ENCODE peak calls at places on chromosomes 1 and 21, in six cellular contexts. A is H9, S is IMR-90, Z is mesenchymal stem cell, O is trophoblast cell, G is mesendoderm. M is an unnamed sample.

GRCh38 chr1:165543651-165544452 is at the start of gene LRRC52:
- DNase-seq in Z (no peak), O (no peak), S (no peak), G (peak), A (peak), M (no peak)

GRCh38 chr1:245288796-245289195 is 134.0 kb downstream of the KIF26B start:
- DNase-seq in G (no peak), O (no peak), A (no peak), S (peak), Z (no peak), M (no peak)

GRCh38 chr1:204600968-204601367 is 84.6 kb downstream of the LRRN2 start:
- DNase-seq in Z (no peak), O (no peak), G (no peak), A (peak), S (no peak), M (no peak)

GRCh38 chr21:41713495-41714281 is 53.2 kb downstream of the RIPK4 start:
- DNase-seq in G (no peak), Z (no peak), O (no peak), A (no peak), S (no peak), M (no peak)

GRCh38 chr1:230127105-230128054 is 60.3 kb downstream of the GALNT2 start:
- DNase-seq in G (peak), S (no peak), O (no peak), A (no peak), Z (no peak), M (no peak)

GRCh38 chr1:158019177-158019868 is 25.9 kb downstream of the KIRREL1 start:
- DNase-seq in O (peak), A (peak), G (peak), S (peak), Z (peak), M (peak)

GRCh38 chr1:247386695-247387094 is 29.3 kb upstream of the NLRP3 start:
- DNase-seq in O (no peak), S (peak), Z (peak), G (no peak), A (no peak), M (no peak)

GRCh38 chr1:100657876-100658715 is 61.4 kb upstream of the VCAM1 start:
- DNase-seq in G (no peak), O (no peak), S (peak), A (no peak), Z (peak), M (no peak)

GRCh38 chr1:91750398-91750996 is 135.5 kb downstream of the TGFBR3 start:
- DNase-seq in G (no peak), S (no peak), A (no peak), O (no peak), Z (peak), M (no peak)

DNA sequence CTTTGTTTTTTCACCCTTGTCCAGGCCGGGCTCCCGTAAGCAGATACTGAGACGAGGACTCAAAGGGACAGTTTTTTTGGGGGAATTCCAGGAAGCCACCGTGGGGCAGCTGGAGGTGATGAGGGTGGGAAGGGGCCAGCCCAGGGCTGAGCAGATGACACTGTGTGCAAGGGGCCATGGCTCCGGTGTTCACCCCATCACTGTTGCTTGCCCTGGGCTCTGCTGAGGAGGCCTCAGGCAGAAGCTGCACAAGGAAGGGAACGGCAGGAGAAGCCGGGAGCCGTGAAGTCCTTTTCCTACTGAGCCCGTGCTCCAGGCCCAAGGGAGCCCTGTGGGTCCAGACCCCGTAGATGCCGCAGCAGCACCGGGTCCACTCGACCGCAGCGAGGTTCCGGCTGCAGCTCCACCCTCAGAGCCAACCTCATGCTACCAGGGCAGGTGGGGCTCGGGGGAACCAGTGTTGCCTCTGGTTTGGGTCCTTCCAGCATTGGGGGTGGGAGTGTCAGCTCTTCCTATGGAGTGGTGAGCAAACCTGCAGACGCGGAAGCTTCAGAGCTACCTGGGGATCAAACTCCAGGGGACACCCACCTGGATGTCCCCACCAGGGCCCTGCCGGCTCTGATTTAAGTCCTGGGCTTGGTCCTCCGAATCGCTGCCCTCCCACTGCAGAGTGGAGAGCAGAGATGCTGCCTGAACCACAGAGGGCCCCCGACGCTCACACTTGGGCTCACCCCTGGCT is 4.2 kb upstream of the CALML6 start:
- DNase-seq in Z (no peak), S (no peak), O (no peak), A (peak), G (no peak), M (no peak)
- H3K4ac ChIP-seq in Z (no peak), S (no peak), O (no peak), A (no peak), G (no peak), M (no peak)

GRCh38 chr21:44482581-44483287 is 27.4 kb downstream of the LRRC3 start:
- DNase-seq in G (peak), S (no peak), Z (no peak), A (no peak), O (peak), M (no peak)

GRCh38 chr21:44485254-44485793 is 30.0 kb downstream of the LRRC3 start:
- DNase-seq in Z (peak), S (peak), A (peak), G (peak), O (no peak), M (peak)

GRCh38 chr21:44485796-44486195 is 30.5 kb downstream of the LRRC3 start:
- DNase-seq in Z (no peak), A (no peak), S (no peak), G (no peak), O (no peak), M (no peak)

GRCh38 chr21:44484498-44485253 is 29.4 kb downstream of the LRRC3 start:
- DNase-seq in Z (no peak), O (no peak), A (no peak), S (no peak), G (no peak), M (no peak)

GRCh38 chr21:44483288-44484237 is 28.3 kb downstream of the LRRC3 start:
- DNase-seq in S (peak), A (no peak), G (no peak), Z (no peak), O (no peak), M (no peak)
- H3K4ac ChIP-seq in S (no peak), A (no peak), G (no peak), Z (no peak), O (no peak), M (no peak)

DNA sequence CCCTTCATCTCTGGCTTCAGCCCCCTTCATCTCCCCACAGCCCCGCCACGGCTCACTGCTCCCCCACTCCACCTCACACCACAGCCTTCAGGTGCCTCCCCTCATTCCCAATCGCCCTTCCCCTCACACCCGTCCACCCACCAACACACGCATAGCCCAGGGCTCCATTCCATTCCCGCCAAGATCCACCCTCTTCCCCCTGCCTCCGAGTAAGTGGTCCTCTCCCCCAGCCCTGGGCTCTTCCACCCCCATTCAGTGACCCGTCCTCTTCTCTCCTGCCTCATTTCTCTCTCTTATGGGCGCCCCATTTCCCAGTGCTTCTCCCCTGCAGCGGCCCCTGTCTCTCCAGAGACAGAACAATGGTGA is 53.2 kb downstream of the VWA5B1 start:
- DNase-seq in Z (no peak), G (no peak), S (no peak), A (no peak), O (no peak), M (no peak)
- H3K4ac ChIP-seq in Z (no peak), G (no peak), S (no peak), A (no peak), O (no peak), M (no peak)

GRCh38 chr1:23910144-23910543 is 3.0 kb downstream of the CNR2 start:
- DNase-seq in S (no peak), O (no peak), Z (no peak), A (no peak), G (no peak), M (no peak)

GRCh38 chr1:23910553-23911246 is 2.5 kb downstream of the CNR2 start:
- DNase-seq in Z (no peak), O (no peak), A (no peak), S (no peak), G (no peak), M (no peak)

GRCh38 chr1:23906731-23907130 is 6.4 kb downstream of the CNR2 start:
- DNase-seq in O (no peak), A (no peak), S (no peak), Z (no peak), G (no peak), M (no peak)

GRCh38 chr1:23909412-23909811 is 3.8 kb downstream of the CNR2 start:
- DNase-seq in Z (no peak), O (no peak), S (no peak), A (no peak), G (no peak), M (no peak)

GRCh38 chr1:23908453-23909341 is 4.5 kb downstream of the CNR2 start:
- DNase-seq in S (no peak), A (no peak), G (no peak), Z (no peak), O (no peak), M (no peak)
- H3K4ac ChIP-seq in S (no peak), A (no peak), G (no peak), Z (no peak), O (no peak), M (no peak)